ENCODE peak calls at places on chromosome 6, in ten cellular contexts. O, D, H, T, W, Y, A, M, V and I are unnamed samples.

GRCh38 chr6:91288741-91289140 is 701.9 kb upstream of the MAP3K7 start:
- DNase-seq in V (no peak), H (no peak), Y (no peak), M (no peak), T (no peak), O (no peak), W (no peak), A (no peak), D (no peak), I (no peak)

GRCh38 chr6:5151955-5152401 is 66.8 kb downstream of the PPP1R3G start:
- DNase-seq in D (peak), M (peak), A (no peak), W (peak), O (no peak), V (no peak), H (peak), Y (no peak), T (no peak), I (no peak)

GRCh38 chr6:83884523-83884922 is 25.0 kb downstream of the CYB5R4 start:
- DNase-seq in W (no peak), O (no peak), M (no peak), A (no peak), T (no peak), V (no peak), H (peak), D (peak), Y (no peak), I (peak)

GRCh38 chr6:90087103-90087833 is 193.0 kb downstream of the GJA10 start:
- DNase-seq in A (no peak), Y (no peak), V (no peak), M (no peak), W (peak), O (no peak), D (peak), T (no peak), H (no peak), I (no peak)

GRCh38 chr6:159729598-159729997 is 2.3 kb downstream of the WTAP start:
- DNase-seq in D (peak), H (no peak), W (no peak), Y (no peak), T (no peak), M (no peak), A (no peak), V (no peak), O (no peak), I (peak)

GRCh38 chr6:95093154-95093553 is 484.2 kb upstream of the MANEA start:
- DNase-seq in H (no peak), D (peak), A (no peak), T (no peak), O (no peak), M (no peak), V (no peak), W (no peak), Y (no peak), I (no peak)

GRCh38 chr6:136920216-136920857 is 1.8 kb upstream of the SLC35D3 start:
- DNase-seq in D (no peak), V (no peak), Y (no peak), M (no peak), H (no peak), O (no peak), T (no peak), A (no peak), W (no peak), I (no peak)

GRCh38 chr6:54715990-54716389 is 130.6 kb upstream of the FAM83B start:
- DNase-seq in A (no peak), O (no peak), H (no peak), D (no peak), M (no peak), W (no peak), Y (no peak), T (no peak), V (no peak), I (no peak)

GRCh38 chr6:68052234-68052633 is 582.8 kb upstream of the ADGRB3 start:
- DNase-seq in O (no peak), M (no peak), T (no peak), Y (no peak), V (no peak), H (no peak), W (no peak), A (no peak), D (no peak), I (no peak)

GRCh38 chr6:127436578-127437110 is 22.5 kb downstream of the KIAA0408 start:
- DNase-seq in W (no peak), T (no peak), O (no peak), A (no peak), M (no peak), H (no peak), V (no peak), Y (no peak), D (no peak), I (no peak)

GRCh38 chr6:124226396-124226795 is 422.7 kb downstream of the NKAIN2 start:
- DNase-seq in A (no peak), W (no peak), H (no peak), O (no peak), M (peak), V (no peak), Y (no peak), T (no peak), D (peak), I (no peak)

GRCh38 chr6:45637611-45638257 is 260.0 kb upstream of the SUPT3H start:
- DNase-seq in D (peak), W (no peak), T (no peak), H (no peak), M (no peak), Y (peak), V (no peak), A (no peak), O (no peak), I (no peak)

DNA sequence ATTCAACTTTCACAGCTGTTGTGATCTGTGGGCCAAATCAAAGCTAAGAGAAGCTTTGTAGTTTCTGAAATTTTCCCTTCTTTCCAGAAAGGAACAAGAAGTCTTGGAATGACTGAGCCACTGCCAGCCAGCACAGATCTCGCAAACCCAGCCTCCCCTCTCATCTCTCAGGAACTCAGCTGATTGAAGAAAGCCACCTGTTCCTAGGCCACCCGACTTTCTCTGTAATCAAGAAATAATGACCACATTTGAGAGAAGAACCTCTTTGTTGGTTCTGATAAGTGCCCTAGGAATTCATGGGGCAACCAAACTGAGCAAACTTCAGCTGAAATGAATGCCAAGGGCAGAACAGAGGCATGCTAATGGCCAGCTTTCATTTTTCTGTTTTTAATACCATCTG is 61.7 kb downstream of the HDGFL1 start:
- DNase-seq in O (no peak), Y (no peak), H (no peak), T (no peak), W (no peak), D (no peak), M (no peak), V (no peak), A (no peak), I (peak)
- TF ChIP-seq CTCF in O (no peak), Y (no peak), H (no peak), T (no peak), W (no peak), D (no peak), M (no peak), V (no peak), A (no peak), I (no peak)

GRCh38 chr6:24599686-24600399 is 46.1 kb downstream of the KIAA0319 start:
- DNase-seq in A (no peak), D (no peak), M (no peak), Y (no peak), O (no peak), V (no peak), W (no peak), H (no peak), T (no peak), I (no peak)

GRCh38 chr6:24603241-24603640 is 42.8 kb downstream of the KIAA0319 start:
- DNase-seq in M (no peak), W (no peak), H (no peak), Y (no peak), T (no peak), V (no peak), D (peak), O (no peak), A (no peak), I (no peak)

GRCh38 chr6:24596717-24597116 is 49.3 kb downstream of the KIAA0319 start:
- DNase-seq in A (no peak), T (no peak), H (no peak), V (no peak), W (no peak), D (no peak), O (no peak), Y (no peak), M (no peak), I (no peak)

GRCh38 chr6:24599179-24599578 is 46.8 kb downstream of the KIAA0319 start:
- DNase-seq in H (no peak), D (no peak), O (no peak), T (no peak), V (no peak), A (no peak), M (no peak), W (no peak), Y (no peak), I (no peak)

DNA sequence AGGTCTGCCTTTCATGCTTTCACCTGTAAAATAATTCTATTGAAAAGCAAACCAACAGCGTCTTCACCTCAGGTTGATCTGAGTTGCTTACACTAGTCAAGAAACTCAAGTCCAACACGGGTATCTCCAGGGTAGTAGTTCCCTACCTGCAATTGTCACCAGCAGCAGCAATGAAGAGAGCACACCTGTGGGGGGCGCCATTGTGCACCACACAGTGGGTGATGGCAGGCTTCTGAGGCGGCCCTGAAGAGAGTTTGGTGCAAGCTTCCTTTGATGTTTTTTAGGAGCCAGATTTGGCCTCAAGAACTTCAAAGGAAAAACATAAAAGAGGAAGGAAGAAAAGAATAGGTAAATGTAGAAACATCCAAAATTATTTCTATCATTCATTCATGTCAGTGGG is 45.1 kb downstream of the KIAA0319 start:
- DNase-seq in V (no peak), M (no peak), A (peak), W (no peak), T (no peak), Y (no peak), H (peak), O (no peak), D (no peak), I (peak)
- TF ChIP-seq CTCF in V (no peak), M (no peak), A (no peak), W (no peak), T (no peak), Y (no peak), H (peak), O (no peak), D (no peak), I (peak)

DNA sequence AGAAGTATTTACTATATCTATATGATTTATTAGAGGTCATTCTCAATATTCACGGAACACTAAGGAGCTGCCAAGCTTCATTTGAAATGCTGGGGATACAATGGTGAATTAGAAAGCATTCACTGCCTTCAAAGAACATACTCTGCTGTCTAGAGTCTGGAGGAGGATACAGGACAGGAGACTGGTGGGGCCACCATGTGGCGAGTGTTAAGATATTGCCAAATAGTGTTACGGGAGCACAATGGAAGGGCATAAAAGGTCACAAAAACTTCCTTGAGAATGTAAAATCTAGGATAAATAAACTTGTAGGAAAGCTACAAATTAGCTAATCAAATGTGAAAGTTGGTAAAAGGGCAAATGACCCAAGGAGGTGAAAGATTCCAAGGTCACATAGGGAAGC is 271.7 kb downstream of the RFPL4B start:
- DNase-seq in W (no peak), T (no peak), A (no peak), M (peak), O (no peak), H (no peak), Y (no peak), V (no peak), D (peak), I (no peak)
- TF ChIP-seq CTCF in W (peak), T (no peak), A (no peak), M (peak), O (no peak), H (no peak), Y (no peak), V (no peak), D (peak), I (no peak)

DNA sequence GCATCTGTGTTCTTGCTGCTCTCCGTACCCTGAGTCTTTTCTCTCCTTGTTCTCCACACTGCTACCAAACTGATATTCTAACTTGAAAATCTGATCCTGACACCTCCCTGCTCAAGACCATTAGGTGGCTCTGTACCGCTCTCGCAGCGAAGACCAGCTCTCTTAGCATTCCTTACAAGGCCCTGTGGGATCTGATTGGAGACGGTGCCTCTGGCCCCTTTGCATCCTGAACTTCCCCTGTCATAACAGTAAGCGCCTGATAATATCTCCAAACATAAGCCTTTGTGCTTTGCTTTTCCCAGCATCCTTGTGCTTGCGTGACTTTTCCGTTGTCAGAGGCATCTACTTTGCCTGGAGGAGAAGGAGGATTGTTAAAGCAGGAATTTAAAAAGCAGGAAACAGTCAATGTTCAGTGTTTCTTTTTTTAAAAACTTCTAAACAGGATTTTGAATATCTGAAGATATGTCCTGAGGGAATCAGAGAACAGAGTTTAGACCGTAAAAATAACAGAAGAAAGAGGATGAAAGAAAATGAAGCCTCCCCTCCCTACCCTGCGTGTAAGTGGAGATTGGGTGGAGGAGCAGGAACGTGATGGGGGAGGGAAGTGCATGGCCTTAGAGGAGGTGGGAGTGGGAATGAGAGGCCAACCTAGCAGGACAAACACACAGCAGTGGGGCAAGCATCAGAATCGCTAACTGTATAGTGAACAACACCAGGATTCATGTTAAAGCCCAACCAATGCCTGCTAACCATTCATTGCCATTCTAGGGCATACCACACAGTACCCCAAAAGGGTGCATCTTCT is 89.2 kb upstream of the STMND1 start:
- DNase-seq in O (no peak), H (no peak), V (no peak), A (no peak), Y (no peak), W (peak), M (peak), T (no peak), D (peak), I (no peak)
- TF ChIP-seq CTCF in O (no peak), H (no peak), V (no peak), A (no peak), Y (no peak), W (peak), M (peak), T (peak), D (peak), I (no peak)